ENCODE peak calls at places on chromosomes 6 and 20, in six cellular contexts. Y, X, R, E, T and N are unnamed samples.

GRCh38 chr6:8743146-8743745 is 307.9 kb upstream of the SLC35B3 start:
- DNase-seq in Y (no peak), X (no peak), R (peak; percentile 8), E (peak; percentile 0), T (no peak), N (peak; percentile 0)

GRCh38 chr6:109834595-109835437 is 143.3 kb upstream of the GPR6 start:
- DNase-seq in Y (no peak), X (no peak), R (no peak), E (no peak), T (no peak), N (no peak)

GRCh38 chr20:12653642-12654041 is 355.1 kb upstream of the SPTLC3 start:
- DNase-seq in Y (no peak), X (no peak), R (no peak), E (no peak), T (no peak), N (no peak)

GRCh38 chr6:46626228-46626909 is 26.2 kb downstream of the CYP39A1 start:
- DNase-seq in Y (no peak), X (no peak), R (peak; percentile 43), E (no peak), T (no peak), N (no peak)

GRCh38 chr6:140897804-140898573 is 1234.7 kb upstream of the GJE1 start:
- DNase-seq in Y (peak; percentile 59), X (no peak), R (no peak), E (no peak), T (no peak), N (no peak)

GRCh38 chr6:133396225-133396624 is 155.1 kb downstream of the EYA4 start:
- DNase-seq in Y (no peak), X (no peak), R (no peak), E (no peak), T (no peak), N (no peak)

GRCh38 chr6:37952027-37952426 is 132.5 kb downstream of the ZFAND3 start:
- DNase-seq in Y (no peak), X (no peak), R (no peak), E (no peak), T (no peak), N (no peak)

GRCh38 chr6:111720931-111721496 is 115.3 kb upstream of the TRAF3IP2 start:
- DNase-seq in Y (no peak), X (no peak), R (peak; percentile 91), E (no peak), T (no peak), N (no peak)

GRCh38 chr6:18327621-18328548 is 59.3 kb upstream of the RNF144B start:
- DNase-seq in Y (peak; percentile 83), X (no peak), R (no peak), E (no peak), T (no peak), N (no peak)

GRCh38 chr6:140401666-140402255 is 1027.3 kb upstream of the CITED2 start:
- DNase-seq in Y (no peak), X (no peak), R (peak; percentile 3), E (no peak), T (peak; percentile 8), N (no peak)

GRCh38 chr6:128208078-128208477 is 307.2 kb upstream of the THEMIS start:
- DNase-seq in Y (no peak), X (no peak), R (no peak), E (no peak), T (peak; percentile 34), N (no peak)

GRCh38 chr6:70758883-70759282 is 91.2 kb downstream of the SMAP1 start:
- DNase-seq in Y (no peak), X (no peak), R (no peak), E (no peak), T (no peak), N (no peak)

GRCh38 chr6:142802124-142802523 is 142.9 kb downstream of the HIVEP2 start:
- DNase-seq in Y (no peak), X (no peak), R (peak; percentile 90), E (peak; percentile 63), T (peak; percentile 91), N (peak; percentile 48)

GRCh38 chr6:29451471-29452193 is 5.2 kb downstream of the OR11A1 start:
- DNase-seq in Y (no peak), X (no peak), R (no peak), E (no peak), T (peak; percentile 18), N (no peak)

GRCh38 chr6:111478064-111478476 is 4.9 kb downstream of the REV3L start:
- DNase-seq in Y (no peak), X (no peak), R (no peak), E (no peak), T (peak; percentile 64), N (no peak)

GRCh38 chr6:42142118-42142835 is at the start of gene C6orf132:
- DNase-seq in Y (peak; percentile 91), X (no peak), R (no peak), E (peak; percentile 5), T (no peak), N (peak; percentile 17)

GRCh38 chr20:37373020-37373592 is 27.2 kb downstream of the SRC start:
- DNase-seq in Y (no peak), X (no peak), R (no peak), E (no peak), T (no peak), N (no peak)

GRCh38 chr6:4295058-4295788 is 159.8 kb upstream of the ECI2 start:
- DNase-seq in Y (no peak), X (no peak), R (no peak), E (no peak), T (no peak), N (no peak)

GRCh38 chr6:112118034-112118433 is 30.6 kb downstream of the FAM229B start:
- DNase-seq in Y (no peak), X (no peak), R (no peak), E (no peak), T (no peak), N (no peak)

GRCh38 chr20:21157006-21157405 is 31.1 kb downstream of the KIZ start:
- DNase-seq in Y (no peak), X (no peak), R (no peak), E (no peak), T (no peak), N (no peak)

GRCh38 chr20:63687419-63688233 is 8.8 kb upstream of the TNFRSF6B start:
- DNase-seq in Y (peak; percentile 78), X (no peak), R (no peak), E (no peak), T (no peak), N (no peak)

GRCh38 chr6:23413327-23414203 is 712.5 kb upstream of the NRSN1 start:
- DNase-seq in Y (no peak), X (no peak), R (peak; percentile 83), E (no peak), T (no peak), N (no peak)

GRCh38 chr20:24631173-24631505 is 161.7 kb downstream of the SYNDIG1 start:
- DNase-seq in Y (no peak), X (no peak), R (no peak), E (no peak), T (no peak), N (no peak)

GRCh38 chr6:137402143-137402542 is 92.1 kb downstream of the OLIG3 start:
- DNase-seq in Y (no peak), X (no peak), R (no peak), E (no peak), T (no peak), N (no peak)

GRCh38 chr6:54519161-54519560 is 210.9 kb downstream of the TINAG start:
- DNase-seq in Y (no peak), X (no peak), R (no peak), E (no peak), T (no peak), N (no peak)

GRCh38 chr20:46746972-46747371 is 37.5 kb downstream of the SLC2A10 start:
- DNase-seq in Y (no peak), X (no peak), R (no peak), E (no peak), T (no peak), N (no peak)

GRCh38 chr20:9660236-9660868 is 146.0 kb downstream of the LAMP5 start:
- DNase-seq in Y (no peak), X (no peak), R (no peak), E (no peak), T (no peak), N (no peak)

GRCh38 chr6:33211666-33212422 is 3.5 kb downstream of the RING1 start:
- DNase-seq in Y (no peak), X (no peak), R (no peak), E (no peak), T (no peak), N (no peak)

GRCh38 chr20:39800548-39800947 is 838.4 kb downstream of the DHX35 start:
- DNase-seq in Y (no peak), X (no peak), R (peak; percentile 85), E (no peak), T (peak; percentile 52), N (no peak)

GRCh38 chr20:33437141-33437911 is 6.2 kb downstream of the SNTA1 start:
- DNase-seq in Y (no peak), X (peak; percentile 8), R (peak; percentile 32), E (no peak), T (no peak), N (no peak)

GRCh38 chr6:158475344-158476302 is 84.3 kb upstream of the TMEM181 start:
- DNase-seq in Y (no peak), X (no peak), R (no peak), E (no peak), T (peak; percentile 58), N (no peak)

GRCh38 chr6:33123732-33124524 is 48.1 kb downstream of the HLA-DPB1 start:
- DNase-seq in Y (no peak), X (peak; percentile 8), R (peak; percentile 9), E (peak; percentile 39), T (no peak), N (no peak)